ENCODE peak calls at places on chromosomes 11 and 22, in six cellular contexts. N, G, T, A, Y and P are unnamed samples.

GRCh38 chr22:20014526-20015186 is 2.0 kb downstream of the ARVCF start:
- DNase-seq in N (no peak), G (peak), T (no peak), A (no peak), Y (no peak), P (no peak)

GRCh38 chr11:62980133-62980760 is 4.5 kb downstream of the SLC22A6 start:
- DNase-seq in N (peak), G (no peak), T (no peak), A (peak), Y (no peak), P (peak)

GRCh38 chr11:12797996-12798395 is 123.8 kb downstream of the TEAD1 start:
- DNase-seq in N (peak), G (no peak), T (no peak), A (no peak), Y (no peak), P (no peak)

GRCh38 chr11:25628030-25628429 is 703.9 kb upstream of the ANO3 start:
- DNase-seq in N (no peak), G (peak), T (no peak), A (no peak), Y (no peak), P (no peak)

GRCh38 chr11:91773090-91773489 is 451.5 kb upstream of the FAT3 start:
- DNase-seq in N (no peak), G (no peak), T (no peak), A (peak), Y (no peak), P (no peak)

GRCh38 chr11:15828241-15828903 is 528.0 kb downstream of the SOX6 start:
- DNase-seq in N (no peak), G (no peak), T (no peak), A (no peak), Y (no peak), P (no peak)

GRCh38 chr11:87871071-87871470 is 304.2 kb downstream of the RAB38 start:
- DNase-seq in N (no peak), G (no peak), T (no peak), A (no peak), Y (no peak), P (peak)

GRCh38 chr22:20276468-20276867 is 8.3 kb upstream of the RTN4R start:
- DNase-seq in N (no peak), G (no peak), T (no peak), A (no peak), Y (no peak), P (no peak)

GRCh38 chr11:9613830-9614762 is 40.6 kb downstream of the WEE1 start:
- DNase-seq in N (peak), G (peak), T (peak), A (peak), Y (peak), P (peak)

GRCh38 chr22:44719586-44720368 is 17.8 kb downstream of the PRR5 start:
- DNase-seq in N (no peak), G (no peak), T (no peak), A (no peak), Y (peak), P (no peak)

GRCh38 chr22:45483918-45484499 is 18.7 kb upstream of the FBLN1 start:
- DNase-seq in N (no peak), G (peak), T (no peak), A (no peak), Y (no peak), P (no peak)

GRCh38 chr11:114229062-114229450 is 67.1 kb upstream of the NNMT start:
- DNase-seq in N (no peak), G (no peak), T (no peak), A (no peak), Y (no peak), P (no peak)

GRCh38 chr11:56700242-56700918 is 1.5 kb downstream of the OR9G1 start:
- DNase-seq in N (no peak), G (no peak), T (no peak), A (no peak), Y (no peak), P (peak)

GRCh38 chr11:18617688-18618340 is 16.3 kb downstream of the SPTY2D1 start:
- DNase-seq in N (peak), G (no peak), T (no peak), A (no peak), Y (no peak), P (no peak)

GRCh38 chr11:44949160-44950035 is 1.3 kb downstream of the TP53I11 start:
- DNase-seq in N (peak), G (peak), T (no peak), A (peak), Y (no peak), P (no peak)

GRCh38 chr11:12271241-12271640 is 106.1 kb upstream of the PARVA start:
- DNase-seq in N (no peak), G (no peak), T (no peak), A (no peak), Y (no peak), P (no peak)

GRCh38 chr11:125593113-125593761 is 585 bp downstream of the STT3A start:
- DNase-seq in N (peak), G (no peak), T (no peak), A (no peak), Y (no peak), P (peak)

GRCh38 chr11:75011872-75012271 is 23.1 kb downstream of the NEU3 start:
- DNase-seq in N (no peak), G (no peak), T (no peak), A (no peak), Y (no peak), P (no peak)

GRCh38 chr22:41260871-41261270 is 20.1 kb upstream of the CHADL start:
- DNase-seq in N (no peak), G (no peak), T (no peak), A (no peak), Y (no peak), P (no peak)

GRCh38 chr11:116471608-116472007 is 301.2 kb downstream of the BUD13 start:
- DNase-seq in N (peak), G (no peak), T (no peak), A (no peak), Y (no peak), P (peak)

GRCh38 chr11:65867284-65868071 is 5.1 kb downstream of the EFEMP2 start:
- DNase-seq in N (peak), G (peak), T (no peak), A (no peak), Y (no peak), P (no peak)

GRCh38 chr11:77908835-77909234 is 85.6 kb downstream of the INTS4 start:
- DNase-seq in N (no peak), G (no peak), T (no peak), A (no peak), Y (no peak), P (no peak)

GRCh38 chr11:95413021-95413420 is 182.0 kb upstream of the SESN3 start:
- DNase-seq in N (no peak), G (no peak), T (no peak), A (no peak), Y (no peak), P (no peak)

GRCh38 chr22:43945632-43946390 is 9.4 kb upstream of the SAMM50 start:
- DNase-seq in N (peak), G (peak), T (no peak), A (peak), Y (peak), P (peak)

GRCh38 chr22:45235101-45235777 is 5.5 kb downstream of the KIAA0930 start:
- DNase-seq in N (no peak), G (peak), T (no peak), A (no peak), Y (peak), P (no peak)

DNA sequence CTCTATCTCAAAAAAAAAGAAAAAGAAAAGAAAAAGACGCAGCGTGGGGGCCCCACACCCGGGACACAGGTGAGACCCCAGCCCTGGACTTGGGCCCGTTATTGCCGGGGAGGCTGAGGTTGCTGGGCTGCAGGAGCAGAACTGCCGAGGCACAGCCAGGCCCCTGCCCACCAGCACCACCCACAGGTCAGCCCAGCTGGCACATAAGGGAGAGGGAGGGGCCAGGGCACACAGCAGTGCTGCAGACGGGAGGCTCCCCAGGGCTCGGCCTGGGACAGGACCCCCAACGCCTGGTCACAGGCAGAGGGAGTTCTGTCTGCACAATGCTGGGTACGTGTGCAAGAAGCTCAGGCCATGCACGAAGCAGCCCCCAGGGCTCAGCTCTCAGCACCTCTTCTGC is 18.5 kb downstream of the CHID1 start:
- DNase-seq in N (no peak), G (no peak), T (no peak), A (no peak), Y (no peak), P (no peak)
- TF ChIP-seq CTCF in N (no peak), G (no peak), T (no peak), A (no peak), Y (no peak), P (no peak)

GRCh38 chr11:67120881-67121710 is 2.0 kb downstream of the KDM2A start:
- DNase-seq in N (peak), G (no peak), T (no peak), A (no peak), Y (peak), P (peak)

GRCh38 chr11:67118059-67118766 is 850 bp upstream of the KDM2A start:
- DNase-seq in N (peak), G (peak), T (no peak), A (no peak), Y (peak), P (peak)

GRCh38 chr11:67118801-67119576 is at the start of gene KDM2A:
- DNase-seq in N (peak), G (peak), T (peak), A (peak), Y (peak), P (peak)

GRCh38 chr11:67120456-67120855 is 1.4 kb downstream of the KDM2A start:
- DNase-seq in N (no peak), G (peak), T (no peak), A (no peak), Y (no peak), P (no peak)

GRCh38 chr11:67119577-67120391 is 721 bp downstream of the KDM2A start:
- DNase-seq in N (no peak), G (peak), T (no peak), A (peak), Y (no peak), P (peak)
- TF ChIP-seq CTCF in N (no peak), G (no peak), T (no peak), A (no peak), Y (no peak), P (no peak)

DNA sequence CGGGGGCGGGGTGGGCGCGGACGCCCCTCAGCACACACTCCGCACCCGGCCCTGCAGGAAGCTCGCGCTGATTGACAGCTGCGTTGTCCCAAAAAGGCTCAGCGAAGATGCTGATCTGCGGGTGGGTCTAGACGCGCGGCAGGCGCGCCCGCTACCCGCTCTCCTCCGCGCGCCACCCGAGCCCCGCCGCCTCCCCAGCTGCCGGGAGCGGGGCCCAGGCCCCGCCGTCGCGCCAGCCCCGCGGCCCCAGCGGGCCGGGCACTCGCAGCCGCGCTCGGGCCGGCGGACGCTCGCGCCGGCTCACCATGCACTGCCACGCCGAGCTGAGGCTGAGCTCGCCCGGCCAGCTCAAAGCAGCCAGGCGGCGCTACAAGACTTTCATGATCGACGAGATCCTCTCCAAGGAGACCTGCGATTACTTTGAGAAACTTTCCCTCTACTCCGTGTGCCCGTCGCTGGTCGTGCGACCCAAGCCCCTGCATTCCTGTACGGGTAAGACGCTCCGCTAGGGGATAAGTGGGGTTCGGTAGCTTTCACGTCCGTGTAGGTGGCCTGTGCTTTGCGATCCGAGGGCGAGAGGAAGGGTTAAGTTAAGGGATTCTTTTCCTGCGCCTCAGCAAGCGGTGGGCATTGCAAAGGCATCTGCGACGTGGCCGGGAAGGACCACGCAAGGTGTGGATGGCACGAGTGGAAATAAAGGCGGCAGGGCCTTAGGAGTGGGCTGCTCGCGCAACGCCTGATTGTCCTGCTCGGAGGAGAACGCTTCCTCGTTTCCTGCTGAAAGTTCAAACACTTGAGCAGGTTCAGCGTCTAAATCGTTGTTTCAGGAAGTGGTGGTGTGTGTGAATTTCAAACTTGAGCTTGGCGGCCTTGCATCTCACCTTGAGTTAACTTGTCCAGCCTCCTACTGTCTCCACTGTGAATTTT is at the start of gene BARX2:
- DNase-seq in N (peak), G (no peak), T (no peak), A (peak), Y (peak), P (peak)
- TF ChIP-seq CTCF in N (peak), G (no peak), T (no peak), A (peak), Y (peak), P (peak)

GRCh38 chr11:3380706-3381570 is 2.0 kb upstream of the ZNF195 start:
- DNase-seq in N (peak), G (no peak), T (no peak), A (no peak), Y (no peak), P (no peak)
- TF ChIP-seq CTCF in N (no peak), G (no peak), T (no peak), A (no peak), Y (no peak), P (no peak)

DNA sequence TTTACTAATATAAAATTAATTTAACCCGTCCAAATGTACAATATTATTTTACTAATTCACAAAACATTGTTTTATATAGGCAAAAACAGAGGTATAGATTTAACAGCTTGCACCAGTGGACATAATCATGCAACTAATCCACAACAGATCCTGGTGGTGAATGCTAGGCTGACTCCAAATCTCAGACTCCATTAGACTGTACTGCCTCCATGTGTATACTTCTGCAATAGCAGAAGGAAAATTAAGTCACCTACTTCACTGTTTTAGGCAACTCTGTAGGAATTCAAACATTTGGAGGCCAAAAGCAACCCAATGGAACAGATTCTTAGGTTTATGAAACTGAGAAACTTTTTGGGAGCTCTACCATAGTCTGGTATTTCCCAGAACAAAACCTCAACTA is 30.0 kb upstream of the RAB39A start:
- DNase-seq in N (peak), G (no peak), T (no peak), A (peak), Y (no peak), P (peak)
- TF ChIP-seq CTCF in N (peak), G (peak), T (peak), A (peak), Y (peak), P (peak)

GRCh38 chr11:76806608-76807205 is 23.6 kb downstream of the TSKU start:
- DNase-seq in N (no peak), G (no peak), T (no peak), A (no peak), Y (no peak), P (no peak)
- TF ChIP-seq CTCF in N (no peak), G (no peak), T (no peak), A (no peak), Y (no peak), P (no peak)

DNA sequence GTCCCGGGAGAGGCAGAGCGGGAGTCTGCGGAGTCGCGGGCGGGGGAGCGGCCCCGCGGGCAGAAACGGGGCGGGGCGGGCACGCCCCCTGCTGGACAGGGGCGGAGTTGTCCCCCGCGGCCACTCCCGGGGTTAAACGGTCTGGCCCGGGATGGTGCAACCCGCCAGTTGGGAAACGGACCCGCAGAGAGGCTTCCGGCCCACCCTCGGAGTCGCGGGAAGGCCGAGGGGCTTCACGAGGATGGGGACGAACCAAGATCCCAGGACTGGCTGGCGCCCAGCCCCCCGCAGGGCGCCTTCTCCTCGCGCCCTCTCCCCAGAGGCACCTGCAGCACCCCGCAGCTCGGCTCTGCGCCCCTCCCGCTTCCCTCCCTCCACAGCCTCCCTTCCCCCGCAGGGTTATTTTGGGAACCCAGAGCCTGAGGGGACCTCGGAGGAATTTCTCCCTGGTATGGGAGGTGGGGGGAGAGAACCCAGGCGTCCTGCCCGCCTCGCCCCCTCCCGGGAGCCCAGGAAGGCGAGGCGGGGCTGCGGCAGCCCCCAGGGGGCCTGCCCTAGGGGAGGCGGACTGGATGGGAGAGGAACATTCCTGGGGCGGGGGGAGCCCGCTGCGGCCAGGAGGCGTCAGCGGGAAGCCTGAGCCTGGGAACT is 877 bp downstream of the RASGRP2 start:
- DNase-seq in N (peak), G (peak), T (peak), A (peak), Y (peak), P (peak)
- TF ChIP-seq CTCF in N (peak), G (peak), T (peak), A (peak), Y (peak), P (peak)

GRCh38 chr11:2691991-2692841 is 7.6 kb downstream of the KCNQ1OT1 start:
- DNase-seq in N (peak), G (peak), T (no peak), A (no peak), Y (no peak), P (peak)
- TF ChIP-seq CTCF in N (peak), G (no peak), T (no peak), A (peak), Y (no peak), P (peak)

GRCh38 chr11:43135966-43136534 is 175.7 kb upstream of the API5 start:
- DNase-seq in N (no peak), G (no peak), T (no peak), A (no peak), Y (no peak), P (no peak)

GRCh38 chr11:43129329-43129728 is 182.5 kb upstream of the API5 start:
- DNase-seq in N (no peak), G (no peak), T (no peak), A (no peak), Y (no peak), P (no peak)

GRCh38 chr11:43130616-43131015 is 181.2 kb upstream of the API5 start:
- DNase-seq in N (no peak), G (no peak), T (no peak), A (peak), Y (no peak), P (no peak)
- TF ChIP-seq CTCF in N (no peak), G (no peak), T (no peak), A (no peak), Y (no peak), P (no peak)

GRCh38 chr22:33512961-33513360 is 407.3 kb downstream of the LARGE1 start:
- DNase-seq in N (no peak), G (no peak), T (no peak), A (no peak), Y (no peak), P (no peak)

GRCh38 chr22:33518405-33518804 is 401.9 kb downstream of the LARGE1 start:
- DNase-seq in N (no peak), G (no peak), T (no peak), A (no peak), Y (no peak), P (no peak)

GRCh38 chr22:33510429-33510904 is 409.8 kb downstream of the LARGE1 start:
- DNase-seq in N (no peak), G (no peak), T (no peak), A (no peak), Y (no peak), P (no peak)

GRCh38 chr22:33515733-33516297 is 404.5 kb downstream of the LARGE1 start:
- DNase-seq in N (no peak), G (no peak), T (no peak), A (no peak), Y (peak), P (no peak)

DNA sequence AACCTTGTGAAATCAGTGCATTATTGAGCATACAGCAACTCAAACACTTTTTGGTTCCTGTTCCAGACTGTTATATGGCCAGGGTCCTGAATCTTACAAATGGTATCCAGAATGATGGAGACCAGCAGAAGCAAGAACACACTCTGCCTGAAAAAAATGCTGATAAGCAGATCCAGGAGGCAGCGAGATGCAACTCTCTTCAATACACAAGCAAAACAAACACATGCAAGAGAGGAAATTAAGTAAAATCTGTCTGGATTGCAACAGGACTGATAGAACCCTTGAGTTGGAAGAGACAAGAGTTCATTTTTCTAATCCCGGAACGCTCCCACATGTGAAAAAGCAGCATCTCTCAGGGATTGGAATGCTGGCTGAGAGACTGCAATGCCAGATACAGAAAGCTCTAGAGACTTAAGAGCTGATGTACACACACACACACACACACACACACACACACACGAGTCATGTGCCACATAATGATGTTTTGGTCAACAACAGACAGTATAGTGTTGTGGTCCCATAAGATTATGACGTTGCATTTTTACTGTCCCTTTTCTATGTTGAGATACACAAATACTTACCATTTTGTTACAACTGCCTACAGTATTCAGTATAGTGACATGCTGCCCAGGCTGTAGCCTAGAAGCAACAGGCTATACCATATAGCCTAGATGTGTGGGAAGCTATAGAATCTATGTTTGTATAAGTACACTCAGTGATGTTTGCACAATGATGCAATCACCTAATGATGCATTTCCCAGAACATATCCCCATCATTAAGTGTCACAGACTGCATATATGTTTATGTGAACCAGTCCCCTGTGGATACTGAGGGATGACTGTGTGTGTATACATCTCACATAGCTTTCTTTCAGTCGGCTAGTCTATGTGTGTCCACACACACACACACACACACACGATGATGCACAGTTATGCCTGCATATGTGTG is 406.6 kb downstream of the LARGE1 start:
- DNase-seq in N (peak), G (no peak), T (no peak), A (no peak), Y (no peak), P (no peak)
- TF ChIP-seq CTCF in N (no peak), G (no peak), T (no peak), A (no peak), Y (no peak), P (no peak)